ENCODE peak calls at places on chromosomes 3 and 15, in four cellular contexts. One of them, this sample, is unnamed. For H3K4me1, the result is how much of the 10 kb centered on the place peaks cover.

GRCh38 chr3:197356275-197356674 is 57.9 kb upstream of the DLG1 start:
- DNase-seq in right atrium auricular region: peak
- DNase-seq in sigmoid colon: no peak
- DNase-seq in HCT116: no peak
- DNase-seq in this sample: no peak

GRCh38 chr3:183478501-183478900 is 50.1 kb upstream of the MCF2L2 start:
- DNase-seq in right atrium auricular region: peak
- DNase-seq in sigmoid colon: no peak
- DNase-seq in HCT116: no peak
- DNase-seq in this sample: no peak

GRCh38 chr3:187811580-187812250 is 66.4 kb upstream of the BCL6 start:
- DNase-seq in right atrium auricular region: no peak
- DNase-seq in sigmoid colon: no peak
- DNase-seq in HCT116: no peak
- DNase-seq in this sample: no peak

GRCh38 chr15:41512078-41512394 is 1.6 kb downstream of the LTK start:
- DNase-seq in right atrium auricular region: no peak
- DNase-seq in sigmoid colon: no peak
- DNase-seq in HCT116: no peak
- DNase-seq in this sample: no peak

GRCh38 chr3:193030276-193030675 is 112.6 kb upstream of the MB21D2 start:
- DNase-seq in right atrium auricular region: no peak
- DNase-seq in sigmoid colon: no peak
- DNase-seq in HCT116: no peak
- DNase-seq in this sample: no peak

GRCh38 chr15:46260937-46261336 is 626.1 kb downstream of the SQOR start:
- DNase-seq in right atrium auricular region: no peak
- DNase-seq in sigmoid colon: no peak
- DNase-seq in HCT116: no peak
- DNase-seq in this sample: no peak

GRCh38 chr15:65740148-65740547 is 51.9 kb downstream of the DENND4A start:
- DNase-seq in right atrium auricular region: no peak
- DNase-seq in sigmoid colon: no peak
- DNase-seq in HCT116: no peak
- DNase-seq in this sample: no peak

GRCh38 chr15:68354923-68355322 is 77.0 kb downstream of the ITGA11 start:
- DNase-seq in right atrium auricular region: no peak
- DNase-seq in sigmoid colon: no peak
- DNase-seq in HCT116: peak
- DNase-seq in this sample: no peak

GRCh38 chr3:46713898-46714552 is 3.6 kb downstream of the PRSS50 start:
- DNase-seq in right atrium auricular region: no peak
- DNase-seq in sigmoid colon: peak
- DNase-seq in HCT116: no peak
- DNase-seq in this sample: peak

GRCh38 chr3:71681224-71681668 is 44.0 kb downstream of the EIF4E3 start:
- DNase-seq in right atrium auricular region: peak
- DNase-seq in sigmoid colon: peak
- DNase-seq in HCT116: peak
- DNase-seq in this sample: no peak

GRCh38 chr3:13424111-13424844 is 4.2 kb upstream of the NUP210 start:
- DNase-seq in right atrium auricular region: no peak
- DNase-seq in sigmoid colon: no peak
- DNase-seq in HCT116: no peak
- DNase-seq in this sample: no peak

GRCh38 chr15:98391568-98391967 is 256.8 kb upstream of the IGF1R start:
- DNase-seq in right atrium auricular region: no peak
- DNase-seq in sigmoid colon: no peak
- DNase-seq in HCT116: no peak
- DNase-seq in this sample: no peak

GRCh38 chr15:101597360-101597928 is 54.7 kb downstream of the TM2D3 start:
- DNase-seq in right atrium auricular region: no peak
- DNase-seq in sigmoid colon: no peak
- DNase-seq in HCT116: no peak
- DNase-seq in this sample: no peak

GRCh38 chr3:174330303-174330702 is 528.8 kb upstream of the NAALADL2 start:
- DNase-seq in right atrium auricular region: no peak
- DNase-seq in sigmoid colon: no peak
- DNase-seq in HCT116: no peak
- DNase-seq in this sample: no peak

GRCh38 chr3:52819936-52820335 is 10.5 kb downstream of the ITIH4 start:
- DNase-seq in right atrium auricular region: no peak
- DNase-seq in sigmoid colon: no peak
- DNase-seq in HCT116: no peak
- DNase-seq in this sample: no peak

GRCh38 chr3:52820741-52821140 is 9.7 kb downstream of the ITIH4 start:
- DNase-seq in right atrium auricular region: no peak
- DNase-seq in sigmoid colon: no peak
- DNase-seq in HCT116: peak
- DNase-seq in this sample: no peak

GRCh38 chr3:136632625-136633081 is 119.5 kb downstream of the STAG1 start:
- DNase-seq in right atrium auricular region: no peak
- DNase-seq in sigmoid colon: no peak
- DNase-seq in HCT116: no peak
- DNase-seq in this sample: no peak

GRCh38 chr3:151923901-151924300 is 50.5 kb downstream of the SUCNR1 start:
- DNase-seq in right atrium auricular region: no peak
- DNase-seq in sigmoid colon: no peak
- DNase-seq in HCT116: no peak
- DNase-seq in this sample: no peak

GRCh38 chr3:61996351-61996750 is 377.0 kb downstream of the FEZF2 start:
- DNase-seq in right atrium auricular region: no peak
- DNase-seq in sigmoid colon: no peak
- DNase-seq in HCT116: no peak
- DNase-seq in this sample: no peak

GRCh38 chr3:125334675-125335560 is 40.2 kb downstream of the ZNF148 start:
- DNase-seq in right atrium auricular region: no peak
- DNase-seq in sigmoid colon: no peak
- DNase-seq in HCT116: no peak
- DNase-seq in this sample: no peak

GRCh38 chr3:63975705-63976104 is 47.6 kb downstream of the PSMD6 start:
- DNase-seq in right atrium auricular region: peak
- DNase-seq in sigmoid colon: peak
- DNase-seq in HCT116: no peak
- DNase-seq in this sample: no peak

GRCh38 chr3:127551971-127552370 is 38.6 kb downstream of the TPRA1 start:
- DNase-seq in right atrium auricular region: no peak
- DNase-seq in sigmoid colon: no peak
- DNase-seq in HCT116: no peak
- DNase-seq in this sample: no peak

GRCh38 chr3:17505856-17506255 is 236.6 kb downstream of the TBC1D5 start:
- DNase-seq in right atrium auricular region: no peak
- DNase-seq in sigmoid colon: no peak
- DNase-seq in HCT116: no peak
- DNase-seq in this sample: no peak

GRCh38 chr3:132521921-132522320 is 75.1 kb upstream of the ACKR4 start:
- DNase-seq in right atrium auricular region: no peak
- DNase-seq in sigmoid colon: no peak
- DNase-seq in HCT116: no peak
- DNase-seq in this sample: no peak

GRCh38 chr15:78997981-78998499 is 53.2 kb upstream of the CTSH start:
- DNase-seq in right atrium auricular region: no peak
- DNase-seq in sigmoid colon: no peak
- DNase-seq in HCT116: no peak
- DNase-seq in this sample: no peak

GRCh38 chr15:41847981-41848380 is 9.3 kb downstream of the PLA2G4B start:
- DNase-seq in right atrium auricular region: no peak
- DNase-seq in sigmoid colon: no peak
- DNase-seq in HCT116: no peak
- DNase-seq in this sample: no peak

GRCh38 chr3:39372831-39373230 is 10.3 kb upstream of the SLC25A38 start:
- DNase-seq in right atrium auricular region: no peak
- DNase-seq in sigmoid colon: no peak
- DNase-seq in HCT116: no peak
- DNase-seq in this sample: no peak

GRCh38 chr15:73317651-73318462 is 50.9 kb downstream of the HCN4 start:
- DNase-seq in right atrium auricular region: no peak
- DNase-seq in sigmoid colon: no peak
- DNase-seq in HCT116: no peak
- DNase-seq in this sample: peak

GRCh38 chr3:104629038-104629437 is 737.7 kb upstream of the ALCAM start:
- DNase-seq in right atrium auricular region: no peak
- DNase-seq in sigmoid colon: no peak
- DNase-seq in HCT116: peak
- DNase-seq in this sample: no peak

GRCh38 chr15:98164573-98164972 is 204.1 kb downstream of the ARRDC4 start:
- DNase-seq in right atrium auricular region: no peak
- DNase-seq in sigmoid colon: no peak
- DNase-seq in HCT116: no peak
- DNase-seq in this sample: no peak

DNA sequence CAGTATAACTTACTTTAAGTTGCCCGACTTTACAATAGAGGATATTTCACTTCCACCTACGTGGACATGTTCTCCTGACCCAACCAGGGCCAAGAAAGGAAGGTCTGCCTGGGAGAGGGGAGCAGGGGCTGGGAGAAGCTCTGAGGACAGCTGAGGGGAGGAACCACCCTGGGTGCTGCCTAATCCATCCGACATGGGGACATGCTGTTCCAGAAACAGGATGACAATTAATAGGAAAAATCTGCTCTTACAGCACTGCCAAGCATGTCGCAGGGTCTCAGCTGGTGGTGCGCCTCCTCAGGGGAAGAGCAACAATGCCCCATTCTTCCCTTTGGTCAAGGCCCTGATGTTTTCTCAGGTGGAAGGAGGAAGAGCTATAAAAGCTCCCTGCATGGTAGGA is 132.3 kb downstream of the NTRK3 start:
- DNase-seq in right atrium auricular region: peak
- DNase-seq in sigmoid colon: no peak
- DNase-seq in HCT116: no peak
- DNase-seq in this sample: no peak
- H3K4me1 ChIP-seq in right atrium auricular region: under half
- H3K4me1 ChIP-seq in sigmoid colon: under half
- H3K4me1 ChIP-seq in HCT116: under half
- H3K4me1 ChIP-seq in this sample: under half

DNA sequence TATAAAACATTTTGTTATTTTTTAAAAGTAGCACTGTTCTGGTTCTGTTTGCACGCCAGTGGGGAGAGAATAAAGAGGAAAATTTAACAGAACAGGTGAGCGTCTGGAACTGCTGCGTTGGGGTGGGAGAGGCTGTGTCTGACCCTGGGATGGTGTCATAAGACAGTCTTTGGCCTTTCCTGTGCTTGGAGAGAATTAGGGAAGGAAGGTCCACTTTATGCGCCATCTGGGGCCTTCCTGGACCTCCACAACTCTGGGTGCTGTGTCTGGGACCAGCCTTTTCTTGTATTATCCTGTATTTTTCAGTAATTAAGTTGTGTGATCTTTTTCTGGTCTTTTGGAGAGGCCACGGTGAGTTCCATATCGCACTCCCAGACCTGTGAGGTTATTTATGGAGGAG is 3.3 kb downstream of the FAM43A start:
- DNase-seq in right atrium auricular region: no peak
- DNase-seq in sigmoid colon: no peak
- DNase-seq in HCT116: no peak
- DNase-seq in this sample: no peak
- H3K27ac ChIP-seq in right atrium auricular region: peak
- H3K27ac ChIP-seq in sigmoid colon: peak
- H3K27ac ChIP-seq in HCT116: no peak
- H3K27ac ChIP-seq in this sample: no peak

DNA sequence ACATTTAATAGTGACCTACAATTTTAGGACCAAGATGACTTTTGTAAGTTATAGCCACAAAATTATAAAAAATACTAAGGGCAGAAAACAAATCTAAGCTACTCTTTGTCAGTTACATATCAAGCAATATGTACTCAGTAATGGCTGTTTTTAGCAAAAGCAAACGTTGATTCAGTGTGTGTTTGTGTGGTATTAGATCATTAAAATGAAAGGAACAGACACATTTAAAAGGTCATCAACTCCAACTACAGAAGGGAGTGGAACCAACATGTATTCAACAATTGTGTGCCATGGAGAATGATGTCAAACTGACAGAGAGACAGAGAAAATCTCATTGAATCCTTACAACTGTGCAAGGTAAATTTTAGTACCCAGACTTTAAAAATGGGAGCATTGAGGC is 268.8 kb upstream of the STT3B start:
- DNase-seq in right atrium auricular region: no peak
- DNase-seq in sigmoid colon: no peak
- DNase-seq in HCT116: no peak
- DNase-seq in this sample: no peak
- TF ChIP-seq CTCF in right atrium auricular region: no peak
- TF ChIP-seq CTCF in sigmoid colon: no peak
- TF ChIP-seq CTCF in HCT116: no peak
- TF ChIP-seq CTCF in this sample: no peak

GRCh38 chr15:69874321-69874720 is 223.4 kb downstream of the TLE3 start:
- DNase-seq in right atrium auricular region: no peak
- DNase-seq in sigmoid colon: no peak
- DNase-seq in HCT116: no peak
- DNase-seq in this sample: no peak

GRCh38 chr15:69880616-69881309 is 217.0 kb downstream of the TLE3 start:
- DNase-seq in right atrium auricular region: no peak
- DNase-seq in sigmoid colon: no peak
- DNase-seq in HCT116: no peak
- DNase-seq in this sample: no peak

GRCh38 chr15:69873807-69874206 is 223.9 kb downstream of the TLE3 start:
- DNase-seq in right atrium auricular region: no peak
- DNase-seq in sigmoid colon: no peak
- DNase-seq in HCT116: no peak
- DNase-seq in this sample: no peak

GRCh38 chr15:69876556-69876955 is 221.2 kb downstream of the TLE3 start:
- DNase-seq in right atrium auricular region: no peak
- DNase-seq in sigmoid colon: no peak
- DNase-seq in HCT116: no peak
- DNase-seq in this sample: no peak

DNA sequence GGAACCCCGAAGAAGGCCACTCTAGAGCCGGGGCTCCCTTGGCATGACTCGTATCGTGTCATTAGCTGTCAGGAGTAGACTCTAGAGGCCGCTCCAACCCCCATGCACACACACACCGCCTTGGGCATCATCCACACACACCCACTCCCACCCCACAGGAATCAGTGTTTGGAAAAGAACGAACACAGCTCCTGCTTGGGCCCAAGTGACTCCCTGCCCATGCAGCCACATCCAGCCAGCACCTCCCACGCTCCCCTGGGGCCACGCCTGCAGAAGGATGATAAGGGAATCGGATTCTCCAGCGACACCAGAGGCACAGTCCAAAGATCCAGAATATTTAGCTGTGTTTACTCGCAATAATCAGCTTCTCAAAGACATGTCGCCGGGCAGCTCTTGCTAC is 221.7 kb downstream of the TLE3 start:
- DNase-seq in right atrium auricular region: no peak
- DNase-seq in sigmoid colon: no peak
- DNase-seq in HCT116: no peak
- DNase-seq in this sample: no peak
- H3K4me1 ChIP-seq in right atrium auricular region: under half
- H3K4me1 ChIP-seq in sigmoid colon: under half
- H3K4me1 ChIP-seq in HCT116: under half
- H3K4me1 ChIP-seq in this sample: under half

This sample was measured in RWPE2.